ENCODE peak calls at places on chromosomes 1 and 21, in five cellular contexts. I is GM12892, J is spleen, N is prostate gland, T is endothelial cell of umbilical vein. Y is an unnamed sample.

GRCh38 chr1:160144921-160145320 is 6.5 kb upstream of the ATP1A4 start:
- DNase-seq in I (no peak), J (no peak), N (no peak), T (no peak), Y (peak)

GRCh38 chr1:224879404-224879803 is 50.1 kb upstream of the DNAH14 start:
- DNase-seq in I (no peak), J (no peak), N (no peak), T (no peak), Y (no peak)

GRCh38 chr1:42931108-42931539 is 27.5 kb downstream of the SLC2A1 start:
- DNase-seq in I (peak), J (peak), N (no peak), T (peak), Y (peak)

GRCh38 chr1:53048960-53049573 is 12.9 kb upstream of the PODN start:
- DNase-seq in I (no peak), J (no peak), N (no peak), T (no peak), Y (no peak)

GRCh38 chr1:233244183-233244582 is 51.3 kb downstream of the PCNX2 start:
- DNase-seq in I (no peak), J (no peak), N (no peak), T (no peak), Y (no peak)

GRCh38 chr1:116375165-116375883 is 2.3 kb downstream of the ATP1A1 start:
- DNase-seq in I (no peak), J (no peak), N (no peak), T (peak), Y (no peak)

GRCh38 chr1:228359613-228360532 is 46.8 kb downstream of the TRIM11 start:
- DNase-seq in I (no peak), J (peak), N (no peak), T (no peak), Y (no peak)

GRCh38 chr1:171257207-171258052 is 9.1 kb downstream of the FMO1 start:
- DNase-seq in I (no peak), J (peak), N (peak), T (no peak), Y (no peak)

GRCh38 chr1:109485001-109485400 is 1.3 kb downstream of the ATXN7L2 start:
- DNase-seq in I (no peak), J (no peak), N (no peak), T (no peak), Y (peak)

GRCh38 chr1:9909222-9910046 is 635 bp downstream of the CTNNBIP1 start:
- DNase-seq in I (no peak), J (peak), N (no peak), T (peak), Y (peak)

GRCh38 chr1:1085171-1085841 is 11.2 kb upstream of the RNF223 start:
- DNase-seq in I (no peak), J (peak), N (no peak), T (no peak), Y (no peak)

GRCh38 chr1:1001631-1002300 is 1.9 kb upstream of the HES4 start:
- DNase-seq in I (peak), J (peak), N (peak), T (peak), Y (peak)

GRCh38 chr1:2823921-2824660 is 22.6 kb upstream of the TTC34 start:
- DNase-seq in I (no peak), J (no peak), N (no peak), T (no peak), Y (no peak)

GRCh38 chr1:68136187-68136586 is 85.8 kb upstream of the DIRAS3 start:
- DNase-seq in I (no peak), J (no peak), N (no peak), T (peak), Y (no peak)

GRCh38 chr1:232599178-232600041 is 30.5 kb downstream of the SIPA1L2 start:
- DNase-seq in I (no peak), J (no peak), N (no peak), T (no peak), Y (no peak)

GRCh38 chr1:82329226-82329625 is 528.5 kb downstream of the ADGRL2 start:
- DNase-seq in I (no peak), J (no peak), N (no peak), T (no peak), Y (peak)

GRCh38 chr1:5659606-5660005 is 332.6 kb downstream of the NPHP4 start:
- DNase-seq in I (no peak), J (no peak), N (no peak), T (no peak), Y (no peak)

GRCh38 chr1:109467301-109467777 is 993 bp downstream of the SYPL2 start:
- DNase-seq in I (no peak), J (no peak), N (no peak), T (no peak), Y (peak)

GRCh38 chr1:31760901-31761470 is 3.2 kb downstream of the ADGRB2 start:
- DNase-seq in I (peak), J (peak), N (peak), T (no peak), Y (peak)

GRCh38 chr21:42421018-42421793 is 17.5 kb downstream of the UBASH3A start:
- DNase-seq in I (no peak), J (peak), N (no peak), T (no peak), Y (no peak)

GRCh38 chr1:84862810-84863251 is 30.2 kb downstream of the LPAR3 start:
- DNase-seq in I (peak), J (no peak), N (no peak), T (no peak), Y (no peak)

GRCh38 chr21:46457801-46458314 is 833 bp upstream of the DIP2A start:
- DNase-seq in I (no peak), J (no peak), N (peak), T (peak), Y (peak)

GRCh38 chr1:193143285-193143684 is 21.5 kb downstream of the CDC73 start:
- DNase-seq in I (no peak), J (no peak), N (no peak), T (peak), Y (no peak)

GRCh38 chr1:203428981-203429599 is 46.5 kb upstream of the PRELP start:
- DNase-seq in I (no peak), J (no peak), N (peak), T (no peak), Y (no peak)

GRCh38 chr1:223298706-223299105 is 65.3 kb downstream of the SUSD4 start:
- DNase-seq in I (no peak), J (no peak), N (no peak), T (peak), Y (no peak)

GRCh38 chr21:27412530-27412929 is 445.6 kb upstream of the ADAMTS5 start:
- DNase-seq in I (no peak), J (no peak), N (no peak), T (no peak), Y (no peak)

GRCh38 chr1:3460653-3461237 is 6.3 kb downstream of the ARHGEF16 start:
- DNase-seq in I (no peak), J (no peak), N (no peak), T (no peak), Y (no peak)

GRCh38 chr21:34524671-34525601 is 12.9 kb upstream of the KCNE1 start:
- DNase-seq in I (no peak), J (no peak), N (no peak), T (peak), Y (peak)

GRCh38 chr1:244173240-244173639 is 122.2 kb downstream of the ZBTB18 start:
- DNase-seq in I (no peak), J (no peak), N (no peak), T (no peak), Y (no peak)

GRCh38 chr1:205787287-205787916 is 12.1 kb upstream of the RAB29 start:
- DNase-seq in I (no peak), J (no peak), N (no peak), T (no peak), Y (peak)

GRCh38 chr21:43613755-43614638 is 45.3 kb downstream of the HSF2BP start:
- DNase-seq in I (peak), J (no peak), N (no peak), T (no peak), Y (no peak)

GRCh38 chr1:173779946-173780345 is 44.5 kb upstream of the DARS2 start:
- DNase-seq in I (no peak), J (no peak), N (no peak), T (no peak), Y (no peak)

GRCh38 chr1:203140743-203141520 is 13.4 kb downstream of the ADORA1 start:
- DNase-seq in I (no peak), J (no peak), N (no peak), T (no peak), Y (no peak)

GRCh38 chr1:182141040-182141439 is 79.5 kb upstream of the ZNF648 start:
- DNase-seq in I (no peak), J (no peak), N (no peak), T (no peak), Y (no peak)

GRCh38 chr1:96660503-96660902 is 61.1 kb upstream of the PTBP2 start:
- DNase-seq in I (no peak), J (no peak), N (no peak), T (no peak), Y (no peak)

GRCh38 chr21:17798796-17799195 is 20.4 kb downstream of the C21orf91 start:
- DNase-seq in I (no peak), J (no peak), N (no peak), T (no peak), Y (no peak)

GRCh38 chr1:23957096-23957495 is 2.5 kb upstream of the PNRC2 start:
- DNase-seq in I (no peak), J (no peak), N (peak), T (no peak), Y (no peak)

GRCh38 chr1:23959461-23960290 is at the start of gene PNRC2:
- DNase-seq in I (peak), J (peak), N (peak), T (peak), Y (peak)

GRCh38 chr1:23960291-23960718 is 677 bp downstream of the PNRC2 start:
- DNase-seq in I (no peak), J (no peak), N (no peak), T (no peak), Y (no peak)

GRCh38 chr1:23963617-23964234 is 4.1 kb downstream of the PNRC2 start:
- DNase-seq in I (no peak), J (no peak), N (no peak), T (no peak), Y (no peak)

GRCh38 chr1:23958810-23959460 is 693 bp upstream of the PNRC2 start:
- DNase-seq in I (peak), J (peak), N (peak), T (peak), Y (peak)
- TF ChIP-seq POLR2AphosphoS5 in I (peak), J (no peak), N (peak), T (no peak), Y (peak)

DNA sequence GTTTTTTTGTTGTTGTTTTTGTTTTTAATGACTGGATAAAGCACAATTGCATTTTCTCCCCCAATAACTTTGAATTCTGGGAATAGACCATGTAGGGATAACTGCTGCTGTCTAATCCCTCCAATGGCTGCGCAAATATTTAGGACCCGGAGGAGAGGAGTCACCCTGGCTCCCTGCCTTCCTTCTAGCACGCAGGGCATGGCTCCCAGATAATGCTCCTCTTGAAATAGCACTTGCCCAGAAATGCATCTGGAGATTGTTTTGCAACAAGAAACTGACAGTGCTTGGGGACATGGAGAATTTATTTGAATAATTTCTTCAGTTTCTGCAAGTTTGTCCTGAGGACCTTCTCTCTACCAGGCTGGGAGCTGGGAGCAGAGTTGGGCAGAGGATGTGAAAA is 83.5 kb downstream of the MAN1C1 start:
- DNase-seq in I (no peak), J (no peak), N (no peak), T (no peak), Y (no peak)
- TF ChIP-seq POLR2AphosphoS5 in I (no peak), J (no peak), N (peak), T (no peak), Y (no peak)

GRCh38 chr1:11736746-11737639 is 1.1 kb downstream of the AGTRAP start:
- DNase-seq in I (no peak), J (peak), N (peak), T (peak), Y (peak)
- TF ChIP-seq POLR2AphosphoS5 in I (no peak), J (peak), N (peak), T (peak), Y (peak)

DNA sequence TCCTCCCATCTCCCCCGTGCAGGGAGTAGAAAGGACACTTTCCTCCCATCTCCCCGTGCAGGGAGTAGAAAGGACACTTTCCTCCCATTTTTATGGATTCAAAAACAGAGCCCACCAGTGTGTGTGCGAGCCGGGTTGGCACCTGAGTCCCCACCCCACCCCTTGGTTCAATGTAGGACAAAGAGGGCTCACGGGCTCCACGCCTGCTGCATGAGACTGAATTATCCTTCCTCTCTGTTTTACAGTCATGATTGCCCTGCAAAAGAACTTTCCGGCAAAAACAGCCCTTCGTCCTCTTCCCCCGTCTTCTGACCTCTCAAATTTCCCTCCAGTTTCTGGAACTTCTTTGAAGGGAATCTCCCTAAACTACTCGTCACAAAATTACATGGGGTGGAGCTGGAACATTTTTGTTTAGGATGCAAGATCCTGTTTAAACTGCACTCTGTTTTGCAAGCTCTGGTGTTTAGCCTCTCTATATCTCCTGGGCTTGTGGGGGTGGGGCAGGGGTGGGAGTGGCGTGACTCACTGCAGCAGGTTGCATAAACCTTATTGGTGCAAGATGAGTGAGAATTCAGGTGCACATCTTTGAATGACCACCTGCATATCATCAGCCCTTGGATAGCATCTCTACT is 99.8 kb downstream of the PSMG1 start:
- DNase-seq in I (no peak), J (no peak), N (peak), T (no peak), Y (no peak)
- TF ChIP-seq POLR2AphosphoS5 in I (no peak), J (no peak), N (peak), T (no peak), Y (no peak)